ENCODE peak calls at places on chromosomes 13 and 19, in six cellular contexts. One of them, this sample, is unnamed.

GRCh38 chr13:89454736-89455135 is 1783.6 kb downstream of the SLITRK5 start:
- DNase-seq in M059J: no peak
- DNase-seq in HuH-7.5: no peak
- DNase-seq in T-helper 2 cell: no peak
- DNase-seq in B cell: no peak
- DNase-seq in T-cell: no peak
- DNase-seq in this sample: no peak

GRCh38 chr19:31316201-31316951 is 32.9 kb downstream of the TSHZ3 start:
- DNase-seq in M059J: no peak
- DNase-seq in HuH-7.5: no peak
- DNase-seq in T-helper 2 cell: no peak
- DNase-seq in B cell: no peak
- DNase-seq in T-cell: no peak
- DNase-seq in this sample: no peak

GRCh38 chr13:110233181-110233641 is 73.7 kb downstream of the COL4A1 start:
- DNase-seq in M059J: peak
- DNase-seq in HuH-7.5: no peak
- DNase-seq in T-helper 2 cell: no peak
- DNase-seq in B cell: no peak
- DNase-seq in T-cell: no peak
- DNase-seq in this sample: no peak

GRCh38 chr19:52542984-52543664 is 15.7 kb downstream of the ZNF808 start:
- DNase-seq in M059J: peak
- DNase-seq in HuH-7.5: no peak
- DNase-seq in T-helper 2 cell: no peak
- DNase-seq in B cell: no peak
- DNase-seq in T-cell: peak
- DNase-seq in this sample: no peak

GRCh38 chr13:47033216-47033615 is 136.4 kb upstream of the HTR2A start:
- DNase-seq in M059J: peak
- DNase-seq in HuH-7.5: no peak
- DNase-seq in T-helper 2 cell: no peak
- DNase-seq in B cell: no peak
- DNase-seq in T-cell: no peak
- DNase-seq in this sample: no peak

GRCh38 chr13:87274209-87274819 is 396.9 kb upstream of the SLITRK5 start:
- DNase-seq in M059J: peak
- DNase-seq in HuH-7.5: no peak
- DNase-seq in T-helper 2 cell: no peak
- DNase-seq in B cell: no peak
- DNase-seq in T-cell: no peak
- DNase-seq in this sample: peak

GRCh38 chr19:48203227-48203793 is 32.8 kb downstream of the ZSWIM9 start:
- DNase-seq in M059J: no peak
- DNase-seq in HuH-7.5: no peak
- DNase-seq in T-helper 2 cell: no peak
- DNase-seq in B cell: no peak
- DNase-seq in T-cell: no peak
- DNase-seq in this sample: peak

GRCh38 chr19:31070126-31070525 is 279.1 kb downstream of the TSHZ3 start:
- DNase-seq in M059J: no peak
- DNase-seq in HuH-7.5: no peak
- DNase-seq in T-helper 2 cell: no peak
- DNase-seq in B cell: no peak
- DNase-seq in T-cell: no peak
- DNase-seq in this sample: no peak

GRCh38 chr13:24741016-24741662 is 22.8 kb upstream of the RNF17 start:
- DNase-seq in M059J: no peak
- DNase-seq in HuH-7.5: no peak
- DNase-seq in T-helper 2 cell: no peak
- DNase-seq in B cell: no peak
- DNase-seq in T-cell: no peak
- DNase-seq in this sample: peak

GRCh38 chr19:1011831-1012333 is 9.0 kb downstream of the TMEM259 start:
- DNase-seq in M059J: no peak
- DNase-seq in HuH-7.5: no peak
- DNase-seq in T-helper 2 cell: no peak
- DNase-seq in B cell: no peak
- DNase-seq in T-cell: no peak
- DNase-seq in this sample: no peak

GRCh38 chr13:102517959-102518358 is 78.8 kb upstream of the TPP2 start:
- DNase-seq in M059J: no peak
- DNase-seq in HuH-7.5: no peak
- DNase-seq in T-helper 2 cell: no peak
- DNase-seq in B cell: no peak
- DNase-seq in T-cell: no peak
- DNase-seq in this sample: no peak

GRCh38 chr19:43466793-43467192 is 1.4 kb upstream of the LYPD3 start:
- DNase-seq in M059J: no peak
- DNase-seq in HuH-7.5: no peak
- DNase-seq in T-helper 2 cell: no peak
- DNase-seq in B cell: no peak
- DNase-seq in T-cell: no peak
- DNase-seq in this sample: no peak

GRCh38 chr19:28234637-28235036 is 978.3 kb downstream of the UQCRFS1 start:
- DNase-seq in M059J: no peak
- DNase-seq in HuH-7.5: no peak
- DNase-seq in T-helper 2 cell: no peak
- DNase-seq in B cell: no peak
- DNase-seq in T-cell: no peak
- DNase-seq in this sample: no peak

GRCh38 chr13:77696863-77697207 is 652 bp upstream of the SLAIN1 start:
- DNase-seq in M059J: no peak
- DNase-seq in HuH-7.5: no peak
- DNase-seq in T-helper 2 cell: no peak
- DNase-seq in B cell: no peak
- DNase-seq in T-cell: no peak
- DNase-seq in this sample: no peak

GRCh38 chr13:35839746-35840273 is 291.4 kb downstream of the DCLK1 start:
- DNase-seq in M059J: no peak
- DNase-seq in HuH-7.5: no peak
- DNase-seq in T-helper 2 cell: no peak
- DNase-seq in B cell: no peak
- DNase-seq in T-cell: no peak
- DNase-seq in this sample: no peak

GRCh38 chr13:40518481-40518882 is 148.0 kb downstream of the FOXO1 start:
- DNase-seq in M059J: peak
- DNase-seq in HuH-7.5: no peak
- DNase-seq in T-helper 2 cell: no peak
- DNase-seq in B cell: no peak
- DNase-seq in T-cell: no peak
- DNase-seq in this sample: no peak

GRCh38 chr19:36719687-36720556 is 32.5 kb downstream of the ZNF567 start:
- DNase-seq in M059J: peak
- DNase-seq in HuH-7.5: no peak
- DNase-seq in T-helper 2 cell: no peak
- DNase-seq in B cell: no peak
- DNase-seq in T-cell: no peak
- DNase-seq in this sample: peak

GRCh38 chr13:80400164-80400767 is 59.3 kb upstream of the SPRY2 start:
- DNase-seq in M059J: no peak
- DNase-seq in HuH-7.5: no peak
- DNase-seq in T-helper 2 cell: no peak
- DNase-seq in B cell: no peak
- DNase-seq in T-cell: no peak
- DNase-seq in this sample: no peak

GRCh38 chr19:47389150-47389556 is 30.2 kb downstream of the MEIS3 start:
- DNase-seq in M059J: no peak
- DNase-seq in HuH-7.5: no peak
- DNase-seq in T-helper 2 cell: no peak
- DNase-seq in B cell: no peak
- DNase-seq in T-cell: no peak
- DNase-seq in this sample: no peak

GRCh38 chr13:25630327-25630726 is 258.6 kb downstream of the ATP8A2 start:
- DNase-seq in M059J: peak
- DNase-seq in HuH-7.5: no peak
- DNase-seq in T-helper 2 cell: no peak
- DNase-seq in B cell: no peak
- DNase-seq in T-cell: no peak
- DNase-seq in this sample: no peak

GRCh38 chr19:33050110-33050509 is 14.6 kb downstream of the RHPN2 start:
- DNase-seq in M059J: no peak
- DNase-seq in HuH-7.5: no peak
- DNase-seq in T-helper 2 cell: no peak
- DNase-seq in B cell: no peak
- DNase-seq in T-cell: no peak
- DNase-seq in this sample: no peak

GRCh38 chr13:110575322-110576069 is 14.0 kb upstream of the RAB20 start:
- DNase-seq in M059J: peak
- DNase-seq in HuH-7.5: no peak
- DNase-seq in T-helper 2 cell: no peak
- DNase-seq in B cell: peak
- DNase-seq in T-cell: no peak
- DNase-seq in this sample: no peak

GRCh38 chr13:110628952-110629701 is 13.8 kb downstream of the NAXD start:
- DNase-seq in M059J: no peak
- DNase-seq in HuH-7.5: no peak
- DNase-seq in T-helper 2 cell: no peak
- DNase-seq in B cell: no peak
- DNase-seq in T-cell: no peak
- DNase-seq in this sample: no peak

GRCh38 chr13:31477961-31478360 is 261.4 kb upstream of the RXFP2 start:
- DNase-seq in M059J: no peak
- DNase-seq in HuH-7.5: no peak
- DNase-seq in T-helper 2 cell: no peak
- DNase-seq in B cell: no peak
- DNase-seq in T-cell: no peak
- DNase-seq in this sample: no peak

GRCh38 chr19:13784731-13785452 is 10.4 kb upstream of the ZSWIM4 start:
- DNase-seq in M059J: peak
- DNase-seq in HuH-7.5: peak
- DNase-seq in T-helper 2 cell: peak
- DNase-seq in B cell: peak
- DNase-seq in T-cell: peak
- DNase-seq in this sample: peak

GRCh38 chr13:110396913-110397379 is 89.9 kb downstream of the COL4A2 start:
- DNase-seq in M059J: peak
- DNase-seq in HuH-7.5: no peak
- DNase-seq in T-helper 2 cell: no peak
- DNase-seq in B cell: no peak
- DNase-seq in T-cell: no peak
- DNase-seq in this sample: no peak

GRCh38 chr13:51942189-51942588 is 69.1 kb downstream of the ATP7B start:
- DNase-seq in M059J: no peak
- DNase-seq in HuH-7.5: no peak
- DNase-seq in T-helper 2 cell: no peak
- DNase-seq in B cell: no peak
- DNase-seq in T-cell: no peak
- DNase-seq in this sample: no peak

GRCh38 chr19:18672606-18673337 is 10.7 kb upstream of the CRTC1 start:
- DNase-seq in M059J: peak
- DNase-seq in HuH-7.5: no peak
- DNase-seq in T-helper 2 cell: no peak
- DNase-seq in B cell: no peak
- DNase-seq in T-cell: no peak
- DNase-seq in this sample: peak

GRCh38 chr19:41399091-41399490 is 1.5 kb downstream of the BCKDHA start:
- DNase-seq in M059J: no peak
- DNase-seq in HuH-7.5: no peak
- DNase-seq in T-helper 2 cell: no peak
- DNase-seq in B cell: no peak
- DNase-seq in T-cell: no peak
- DNase-seq in this sample: no peak

GRCh38 chr13:44249439-44249838 is 124.2 kb upstream of the SERP2 start:
- DNase-seq in M059J: peak
- DNase-seq in HuH-7.5: no peak
- DNase-seq in T-helper 2 cell: no peak
- DNase-seq in B cell: no peak
- DNase-seq in T-cell: no peak
- DNase-seq in this sample: no peak

GRCh38 chr19:53041366-53041765 is 3.2 kb upstream of the ERVV-2 start:
- DNase-seq in M059J: no peak
- DNase-seq in HuH-7.5: no peak
- DNase-seq in T-helper 2 cell: no peak
- DNase-seq in B cell: no peak
- DNase-seq in T-cell: no peak
- DNase-seq in this sample: no peak

GRCh38 chr13:77478645-77478997 is 56.9 kb upstream of the SCEL start:
- DNase-seq in M059J: no peak
- DNase-seq in HuH-7.5: no peak
- DNase-seq in T-helper 2 cell: no peak
- DNase-seq in B cell: no peak
- DNase-seq in T-cell: no peak
- DNase-seq in this sample: no peak

GRCh38 chr19:46147166-46147740 is 785 bp upstream of the IGFL2 start:
- DNase-seq in M059J: no peak
- DNase-seq in HuH-7.5: no peak
- DNase-seq in T-helper 2 cell: no peak
- DNase-seq in B cell: no peak
- DNase-seq in T-cell: no peak
- DNase-seq in this sample: no peak

GRCh38 chr19:55384576-55385235 is 614 bp upstream of the TMEM238 start:
- DNase-seq in M059J: no peak
- DNase-seq in HuH-7.5: no peak
- DNase-seq in T-helper 2 cell: no peak
- DNase-seq in B cell: no peak
- DNase-seq in T-cell: no peak
- DNase-seq in this sample: peak

GRCh38 chr13:109883181-109884180 is 97.1 kb upstream of the IRS2 start:
- DNase-seq in M059J: no peak
- DNase-seq in HuH-7.5: no peak
- DNase-seq in T-helper 2 cell: no peak
- DNase-seq in B cell: no peak
- DNase-seq in T-cell: no peak
- DNase-seq in this sample: no peak

GRCh38 chr19:53158119-53158656 is 665 bp downstream of the ZNF347 start:
- DNase-seq in M059J: peak
- DNase-seq in HuH-7.5: no peak
- DNase-seq in T-helper 2 cell: peak
- DNase-seq in B cell: peak
- DNase-seq in T-cell: no peak
- DNase-seq in this sample: peak

GRCh38 chr13:48497669-48498068 is 35.2 kb downstream of the RCBTB2 start:
- DNase-seq in M059J: no peak
- DNase-seq in HuH-7.5: no peak
- DNase-seq in T-helper 2 cell: no peak
- DNase-seq in B cell: no peak
- DNase-seq in T-cell: no peak
- DNase-seq in this sample: no peak

GRCh38 chr13:60398949-60399589 is 2.0 kb downstream of the TDRD3 start:
- DNase-seq in M059J: peak
- DNase-seq in HuH-7.5: no peak
- DNase-seq in T-helper 2 cell: no peak
- DNase-seq in B cell: no peak
- DNase-seq in T-cell: no peak
- DNase-seq in this sample: no peak

GRCh38 chr19:28426902-28427232 is 786.1 kb downstream of the UQCRFS1 start:
- DNase-seq in M059J: no peak
- DNase-seq in HuH-7.5: no peak
- DNase-seq in T-helper 2 cell: no peak
- DNase-seq in B cell: no peak
- DNase-seq in T-cell: no peak
- DNase-seq in this sample: peak